ENCODE peak calls at places on chromosomes 7 and 10, in six cellular contexts. E is IMR-90, U is heart left ventricle, W is tibial nerve, Y is pancreas, A is sigmoid colon. Q is an unnamed sample.

GRCh38 chr7:28478661-28479060 is 66.3 kb downstream of the CREB5 start:
- DNase-seq in A (no peak), Y (no peak), E (no peak), U (no peak), W (no peak), Q (no peak)

GRCh38 chr10:74151057-74151878 is at the start of gene ADK:
- DNase-seq in A (peak; percentile 99), E (peak; percentile 96), U (peak; percentile 99), W (peak; percentile 100), Y (peak; percentile 100), Q (no peak)

GRCh38 chr7:19327011-19327410 is 181.8 kb upstream of the FERD3L start:
- DNase-seq in A (no peak), Y (no peak), W (no peak), E (peak; percentile 17), U (no peak), Q (no peak)

GRCh38 chr7:99380823-99381663 is 6.5 kb downstream of the ARPC1B start:
- DNase-seq in A (no peak), Y (no peak), E (no peak), W (no peak), U (peak; percentile 71), Q (peak; percentile 96)

GRCh38 chr10:75407716-75408511 is 6.3 kb upstream of the ZNF503 start:
- DNase-seq in U (peak; percentile 81), E (no peak), Y (peak; percentile 47), W (no peak), A (no peak), Q (no peak)

GRCh38 chr10:29648114-29648982 is 13.6 kb upstream of the SVIL start:
- DNase-seq in A (no peak), U (no peak), Y (no peak), W (no peak), E (peak; percentile 38), Q (peak; percentile 35)

GRCh38 chr7:2926120-2926897 is 82.2 kb upstream of the GNA12 start:
- DNase-seq in W (no peak), U (peak; percentile 16), E (no peak), Y (no peak), A (peak; percentile 44), Q (no peak)

GRCh38 chr7:116422651-116423050 is 76.9 kb upstream of the CAV2 start:
- DNase-seq in U (no peak), E (no peak), W (no peak), A (no peak), Y (no peak), Q (no peak)

GRCh38 chr7:108268200-108268820 is 138.1 kb upstream of the LAMB4 start:
- DNase-seq in E (peak; percentile 8), U (no peak), Y (no peak), A (no peak), W (no peak), Q (no peak)

GRCh38 chr7:2299853-2300512 is 14.3 kb downstream of the SNX8 start:
- DNase-seq in W (no peak), U (no peak), Y (no peak), E (no peak), A (no peak), Q (no peak)

GRCh38 chr7:54615-55014 is 137.8 kb upstream of the FAM20C start:
- DNase-seq in W (no peak), Y (no peak), U (no peak), A (no peak), E (no peak), Q (no peak)

GRCh38 chr7:38185938-38186337 is 7.9 kb downstream of the STARD3NL start:
- DNase-seq in U (no peak), A (no peak), Y (no peak), W (no peak), E (no peak), Q (no peak)
- H3K4me1 ChIP-seq in U (peaks cover 25% of the 10 kb centered on the region), A (no peaks in the 10 kb centered on the region), Y (peaks cover 5% of the 10 kb centered on the region), W (no peaks in the 10 kb centered on the region), E (peaks cover 7% of the 10 kb centered on the region), Q (no peaks in the 10 kb centered on the region)

GRCh38 chr7:34158311-34158710 is 253.0 kb downstream of the BMPER start:
- DNase-seq in Y (peak; percentile 44), E (peak; percentile 41), W (peak; percentile 30), U (no peak), A (peak; percentile 81), Q (no peak)

GRCh38 chr7:34156336-34156735 is 251.0 kb downstream of the BMPER start:
- DNase-seq in E (peak; percentile 7), Y (no peak), W (no peak), A (no peak), U (no peak), Q (no peak)

GRCh38 chr7:34153680-34154270 is 248.4 kb downstream of the BMPER start:
- DNase-seq in U (no peak), W (no peak), E (peak; percentile 23), Y (no peak), A (no peak), Q (no peak)

GRCh38 chr7:34157137-34157536 is 251.8 kb downstream of the BMPER start:
- DNase-seq in E (no peak), A (no peak), Y (no peak), W (no peak), U (no peak), Q (no peak)

DNA sequence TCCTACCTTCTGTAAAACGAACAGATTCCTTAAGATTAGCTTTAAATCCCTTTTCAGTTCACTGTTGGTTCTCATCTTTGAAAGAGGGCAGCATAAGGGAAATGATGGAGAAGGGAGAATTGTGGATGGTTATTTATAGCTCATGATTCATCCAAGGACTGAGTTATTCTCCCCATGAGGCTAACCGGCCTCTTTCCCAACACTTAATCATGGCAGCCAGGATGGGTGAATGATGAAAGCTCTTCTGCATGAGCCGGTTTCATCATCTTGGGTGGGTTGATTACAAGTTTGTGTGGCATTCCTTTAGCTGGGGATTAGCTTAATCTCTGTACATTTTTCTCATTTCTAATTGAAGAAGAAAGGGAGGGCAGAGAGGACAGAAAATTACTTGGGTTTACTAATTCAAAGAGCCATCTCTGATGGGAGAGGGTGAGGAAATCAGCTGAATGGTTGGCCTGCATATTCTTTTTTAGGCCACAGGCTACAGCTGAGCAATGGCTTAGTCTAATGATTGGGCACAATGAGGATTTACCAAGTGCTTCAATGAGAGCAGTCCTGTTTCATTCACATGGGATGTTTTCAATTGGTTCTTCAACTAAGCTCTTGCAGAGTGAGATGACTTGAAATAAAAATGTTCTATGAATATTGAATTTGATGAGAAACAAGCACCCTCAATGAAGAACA is 250.0 kb downstream of the BMPER start:
- DNase-seq in Y (no peak), W (no peak), E (peak; percentile 96), U (no peak), A (peak; percentile 69), Q (no peak)
- H3K4me1 ChIP-seq in Y (no peaks in the 10 kb centered on the region), W (no peaks in the 10 kb centered on the region), E (peaks cover 18% of the 10 kb centered on the region), U (no peaks in the 10 kb centered on the region), A (no peaks in the 10 kb centered on the region), Q (no peaks in the 10 kb centered on the region)

GRCh38 chr10:79116801-79117723 is 48.3 kb downstream of the ZMIZ1 start:
- DNase-seq in E (peak; percentile 77), A (peak; percentile 86), Y (peak; percentile 75), W (no peak), U (no peak), Q (no peak)

GRCh38 chr10:79113827-79114226 is 45.1 kb downstream of the ZMIZ1 start:
- DNase-seq in W (no peak), U (no peak), A (no peak), E (no peak), Y (no peak), Q (no peak)

GRCh38 chr10:79116363-79116762 is 47.6 kb downstream of the ZMIZ1 start:
- DNase-seq in A (no peak), W (no peak), U (no peak), E (no peak), Y (no peak), Q (no peak)

GRCh38 chr10:79112898-79113431 is 44.2 kb downstream of the ZMIZ1 start:
- DNase-seq in E (peak; percentile 92), W (no peak), U (no peak), A (peak; percentile 91), Y (no peak), Q (no peak)

GRCh38 chr10:79115302-79115701 is 46.5 kb downstream of the ZMIZ1 start:
- DNase-seq in W (no peak), Y (no peak), E (no peak), A (no peak), U (no peak), Q (no peak)
- H3K4me1 ChIP-seq in W (peaks cover 61% of the 10 kb centered on the region), Y (peaks cover 68% of the 10 kb centered on the region), E (peaks cover 58% of the 10 kb centered on the region), A (peaks cover 89% of the 10 kb centered on the region), U (peaks cover 79% of the 10 kb centered on the region), Q (no peaks in the 10 kb centered on the region)

DNA sequence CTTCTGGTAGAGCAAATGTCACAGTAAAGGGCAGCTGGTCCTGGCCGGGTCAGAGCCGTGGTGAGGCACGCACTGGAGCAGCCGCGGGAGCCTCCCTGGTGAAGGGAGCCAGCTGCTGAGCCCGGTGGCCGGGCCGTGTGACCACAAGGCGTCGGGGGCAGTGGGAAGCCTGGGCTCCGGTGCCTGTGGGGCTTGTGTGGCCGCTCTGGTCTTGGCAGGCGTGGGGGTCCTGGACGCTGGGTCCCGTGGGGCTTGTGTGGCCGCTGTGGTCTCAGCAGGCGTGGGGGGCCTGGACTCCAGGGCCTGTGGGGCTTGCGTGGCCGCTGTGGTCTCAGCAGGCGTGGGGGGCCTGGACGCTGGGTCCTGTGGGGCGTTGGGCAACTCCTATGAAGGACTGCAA is 57.2 kb downstream of the NKX6-2 start:
- DNase-seq in E (no peak), A (no peak), U (no peak), Y (no peak), W (no peak), Q (no peak)
- H3K4me1 ChIP-seq in E (no peaks in the 10 kb centered on the region), A (no peaks in the 10 kb centered on the region), U (no peaks in the 10 kb centered on the region), Y (no peaks in the 10 kb centered on the region), W (no peaks in the 10 kb centered on the region), Q (no peaks in the 10 kb centered on the region)

DNA sequence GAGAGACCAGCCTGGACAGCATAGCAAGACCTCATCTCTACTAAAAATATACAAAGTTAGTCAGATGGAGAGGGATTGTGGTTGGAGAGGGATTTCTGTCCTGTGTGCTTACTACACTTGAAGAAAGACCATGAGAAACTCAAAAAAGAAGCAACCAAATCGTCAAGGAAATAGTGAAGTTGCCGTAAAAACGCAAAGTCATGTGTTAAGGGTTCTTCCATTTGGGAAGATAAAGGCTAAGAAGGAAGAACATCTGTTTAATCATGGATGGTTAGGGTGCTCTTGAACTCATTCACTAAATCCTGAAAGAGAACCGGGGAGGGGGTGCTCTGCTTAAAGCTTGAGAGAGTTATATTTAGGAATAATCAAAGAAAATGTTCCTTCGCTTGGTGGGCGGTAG is 59.8 kb upstream of the KDM7A start:
- DNase-seq in U (no peak), A (no peak), W (no peak), Y (no peak), E (no peak), Q (no peak)
- H3K4me1 ChIP-seq in U (peaks cover 4% of the 10 kb centered on the region), A (peaks cover under 1% of the 10 kb centered on the region), W (no peaks in the 10 kb centered on the region), Y (no peaks in the 10 kb centered on the region), E (no peaks in the 10 kb centered on the region), Q (peaks cover 4% of the 10 kb centered on the region)